ENCODE peak calls at places on chromosomes 3 and 15, in four cellular contexts. X is HepG2, Y is K562, P is A549. J is an unnamed sample.

GRCh38 chr3:127050733-127051132 is 67.8 kb downstream of the PLXNA1 start:
- ATAC-seq in X (no peak), Y (no peak), P (no peak), J (no peak)

GRCh38 chr3:151480492-151480891 is 19.6 kb upstream of the IGSF10 start:
- ATAC-seq in Y (no peak), P (no peak), X (no peak), J (no peak)

GRCh38 chr3:111593666-111594065 is 1.5 kb downstream of the ZBED2 start:
- ATAC-seq in Y (no peak), P (no peak), X (no peak), J (no peak)

GRCh38 chr3:183301937-183302580 is 49.0 kb downstream of the B3GNT5 start:
- ATAC-seq in P (no peak), X (no peak), Y (no peak), J (no peak)

GRCh38 chr3:189824629-189825312 is 193.6 kb downstream of the TP63 start:
- ATAC-seq in X (no peak), P (peak), Y (no peak), J (no peak)

GRCh38 chr3:38165722-38166387 is 518 bp downstream of the OXSR1 start:
- ATAC-seq in Y (peak), P (peak), X (peak), J (peak)

GRCh38 chr15:40286061-40286532 is 3.2 kb upstream of the ANKRD63 start:
- ATAC-seq in Y (no peak), X (no peak), P (no peak), J (no peak)

GRCh38 chr3:15997274-15997943 is 177.1 kb upstream of the GALNT15 start:
- ATAC-seq in X (no peak), Y (no peak), P (no peak), J (no peak)

GRCh38 chr3:46972396-46972795 is 4.1 kb downstream of the CCDC12 start:
- ATAC-seq in X (no peak), Y (no peak), P (no peak), J (no peak)

GRCh38 chr3:111326144-111326995 is 215.6 kb upstream of the CD96 start:
- ATAC-seq in P (no peak), Y (no peak), X (no peak), J (no peak)

GRCh38 chr3:186125118-186125517 is 16.2 kb upstream of the ETV5 start:
- ATAC-seq in Y (no peak), P (no peak), X (no peak), J (no peak)

GRCh38 chr3:172272699-172273098 is 175.6 kb downstream of the GHSR start:
- ATAC-seq in X (no peak), Y (no peak), P (no peak), J (peak)

DNA sequence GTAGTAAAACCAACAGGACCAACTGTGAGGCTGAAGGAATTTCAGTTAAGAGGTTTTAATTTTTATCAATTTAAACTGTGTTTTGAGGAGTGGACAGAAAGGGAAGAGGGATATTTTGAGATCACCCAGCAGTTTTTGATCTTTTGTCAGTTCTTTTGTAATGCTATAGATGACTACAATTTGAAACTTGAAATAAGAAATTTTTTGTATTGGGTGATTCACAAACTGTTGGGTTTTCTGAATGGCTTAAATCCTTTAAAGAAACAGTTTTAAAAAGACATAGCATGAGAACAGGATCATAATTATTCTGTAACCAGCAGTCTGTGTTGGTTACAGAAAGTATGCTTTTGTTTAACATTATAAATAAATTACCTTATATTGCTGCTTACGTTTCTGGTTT is 67.4 kb downstream of the TCF12 start:
- ATAC-seq in P (no peak), X (no peak), Y (no peak), J (no peak)
- H3K27ac ChIP-seq in P (no peak), X (no peak), Y (no peak), J (no peak)

GRCh38 chr3:119810018-119810435 is 28.1 kb downstream of the NR1I2 start:
- ATAC-seq in P (peak), Y (peak), X (no peak), J (peak)
- TF ChIP-seq CTCF in P (no peak), Y (no peak), X (no peak), J (peak)

DNA sequence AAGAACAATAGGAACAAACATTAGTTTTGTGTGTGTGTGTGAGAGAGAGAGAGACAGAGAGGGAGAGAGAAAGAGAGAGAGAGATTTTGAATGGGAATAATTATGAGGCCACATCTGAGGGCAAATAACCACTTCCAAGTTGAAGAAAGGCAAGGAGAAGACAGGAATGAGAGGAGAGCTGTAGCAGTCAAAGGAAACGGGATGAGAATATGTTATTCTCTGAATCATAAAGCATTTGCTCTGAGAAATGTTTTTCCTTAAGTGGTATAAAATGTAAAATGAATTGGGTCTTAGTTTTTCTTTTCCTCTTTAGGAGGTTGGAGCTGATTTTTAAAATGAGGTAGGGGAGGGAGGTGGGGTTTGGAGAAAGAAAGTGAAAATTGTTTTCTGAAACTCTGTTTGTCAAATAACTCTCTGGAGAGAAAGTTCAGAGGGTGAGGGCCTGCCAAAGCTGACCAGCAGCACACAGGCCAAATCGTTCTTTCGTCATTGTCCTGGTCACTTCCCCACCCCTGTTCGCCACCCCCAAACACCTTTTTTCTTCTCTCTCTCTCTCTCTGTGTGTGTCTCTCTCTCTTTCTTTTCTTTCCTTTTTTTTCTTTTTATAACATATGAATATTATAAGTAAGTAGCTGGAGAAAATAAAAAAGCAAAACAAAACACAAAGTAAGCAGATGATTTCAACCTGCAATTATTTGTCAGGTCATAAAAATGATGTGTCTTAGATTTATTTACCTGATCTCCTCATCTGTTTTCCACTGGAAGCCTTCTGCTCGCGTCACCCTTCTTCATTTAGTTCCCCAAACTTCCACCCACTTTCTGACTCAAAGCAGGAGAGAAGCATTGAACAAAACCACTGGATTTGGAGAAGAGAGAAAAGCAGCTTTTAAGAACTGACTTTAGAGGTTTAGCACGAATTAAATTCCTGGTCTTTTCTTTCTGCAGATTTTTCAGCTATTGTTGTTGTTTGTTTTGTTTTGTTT is 110.6 kb downstream of the LPP start:
- ATAC-seq in X (peak), P (no peak), Y (no peak), J (peak)
- TF ChIP-seq EP300 in X (no peak), P (no peak), Y (no peak), J (no peak)

GRCh38 chr15:31060429-31061140 is 40.9 kb downstream of the TRPM1 start:
- ATAC-seq in Y (no peak), X (no peak), P (no peak), J (no peak)

GRCh38 chr15:31062965-31063355 is 38.6 kb downstream of the TRPM1 start:
- ATAC-seq in X (no peak), Y (no peak), P (no peak), J (no peak)

GRCh38 chr15:31062310-31062964 is 39.1 kb downstream of the TRPM1 start:
- ATAC-seq in P (no peak), X (no peak), Y (no peak), J (no peak)

DNA sequence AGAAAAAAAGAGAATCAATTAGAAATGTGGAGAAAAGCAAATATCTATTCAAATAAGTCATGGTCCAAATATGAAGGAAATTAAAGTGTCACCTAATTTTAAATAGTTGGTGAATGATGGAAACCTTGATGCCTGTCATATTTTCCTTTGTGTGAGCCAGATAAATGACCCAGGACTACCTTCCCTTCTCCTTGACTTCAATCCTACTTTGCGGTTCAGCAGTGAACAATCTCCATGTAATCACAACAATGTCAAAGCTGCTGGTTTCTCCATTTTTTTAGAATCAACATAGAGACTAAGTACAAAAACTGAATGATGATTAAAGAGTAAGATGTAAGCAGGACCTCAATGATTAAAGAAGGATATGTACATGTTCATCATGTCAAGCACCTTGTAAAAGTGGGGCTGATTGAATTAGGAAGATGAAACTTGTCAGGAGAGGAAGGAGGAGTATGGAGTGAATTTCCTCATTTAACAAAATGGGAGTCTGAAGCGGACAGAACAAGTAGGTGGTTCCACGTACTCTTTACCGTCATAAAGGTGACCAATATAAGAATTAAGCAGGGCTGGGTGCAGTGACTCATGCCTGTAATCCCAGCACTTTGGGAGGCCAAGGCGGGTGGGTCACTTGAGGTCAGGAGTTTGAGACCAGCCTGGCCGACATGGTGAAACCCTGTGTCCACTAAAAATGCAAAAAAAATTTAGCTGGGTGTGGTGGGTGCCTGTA is 43.1 kb downstream of the TRPM1 start:
- ATAC-seq in X (no peak), Y (no peak), P (no peak), J (no peak)
- H3K27ac ChIP-seq in X (no peak), Y (no peak), P (no peak), J (no peak)

GRCh38 chr3:188076176-188076575 is 77.8 kb upstream of the LPP start:
- ATAC-seq in Y (no peak), X (no peak), P (no peak), J (peak)
- TF ChIP-seq CTCF in Y (no peak), X (no peak), P (no peak), J (no peak)

GRCh38 chr3:32380097-32380496 is 11.6 kb upstream of the CMTM7 start:
- ATAC-seq in P (no peak), Y (no peak), X (no peak), J (no peak)

GRCh38 chr3:32381922-32382321 is 9.7 kb upstream of the CMTM7 start:
- ATAC-seq in X (no peak), P (no peak), Y (no peak), J (no peak)

GRCh38 chr3:32387512-32387911 is 4.1 kb upstream of the CMTM7 start:
- ATAC-seq in Y (no peak), X (no peak), P (no peak), J (no peak)

GRCh38 chr3:32383136-32383711 is 8.4 kb upstream of the CMTM7 start:
- ATAC-seq in Y (peak), P (no peak), X (no peak), J (no peak)

GRCh38 chr3:32384938-32385337 is 6.7 kb upstream of the CMTM7 start:
- ATAC-seq in Y (peak), X (peak), P (peak), J (peak)
- TF ChIP-seq EP300 in Y (no peak), X (no peak), P (no peak), J (no peak)